ENCODE peak calls at places on chromosome 2, in four cellular contexts. T is AG09309, E is PC-9, Y is kidney. N is an unnamed sample.

GRCh38 chr2:41937464-41937861 is 110.4 kb upstream of the PKDCC start:
- DNase-seq in T (no peak), E (no peak), Y (no peak), N (no peak)

GRCh38 chr2:216017365-216017764 is 4.0 kb upstream of the MREG start:
- DNase-seq in T (no peak), E (peak), Y (no peak), N (no peak)

GRCh38 chr2:227630322-227630721 is 13.0 kb downstream of the SCYGR4 start:
- DNase-seq in T (no peak), E (no peak), Y (no peak), N (no peak)

GRCh38 chr2:203678971-203679370 is 27.5 kb upstream of the CD28 start:
- DNase-seq in T (no peak), E (no peak), Y (no peak), N (no peak)

GRCh38 chr2:583666-584065 is 93.5 kb downstream of the TMEM18 start:
- DNase-seq in T (no peak), E (no peak), Y (no peak), N (no peak)

GRCh38 chr2:240811346-240812300 is 8.4 kb downstream of the KIF1A start:
- DNase-seq in T (no peak), E (no peak), Y (peak), N (no peak)

GRCh38 chr2:99545622-99546021 is 55.8 kb upstream of the REV1 start:
- DNase-seq in T (no peak), E (no peak), Y (no peak), N (no peak)

GRCh38 chr2:12980817-12981216 is 264.1 kb downstream of the TRIB2 start:
- DNase-seq in T (no peak), E (no peak), Y (no peak), N (no peak)

GRCh38 chr2:36807223-36807886 is 110.8 kb downstream of the VIT start:
- DNase-seq in T (no peak), E (no peak), Y (no peak), N (no peak)

GRCh38 chr2:72011791-72012190 is 135.9 kb downstream of the CYP26B1 start:
- DNase-seq in T (no peak), E (no peak), Y (no peak), N (no peak)

GRCh38 chr2:60549250-60550150 is 4.0 kb downstream of the BCL11A start:
- DNase-seq in T (no peak), E (no peak), Y (peak), N (no peak)

GRCh38 chr2:15385184-15385583 is 175.9 kb downstream of the NBAS start:
- DNase-seq in T (no peak), E (no peak), Y (no peak), N (no peak)

GRCh38 chr2:109218087-109218791 is 89.2 kb downstream of the SH3RF3 start:
- DNase-seq in T (no peak), E (no peak), Y (no peak), N (no peak)

GRCh38 chr2:47339745-47340541 is 63.0 kb upstream of the MSH2 start:
- DNase-seq in T (no peak), E (peak), Y (peak), N (no peak)

GRCh38 chr2:3179208-3179607 is 198.4 kb downstream of the EIPR1 start:
- DNase-seq in T (no peak), E (no peak), Y (no peak), N (no peak)
- TF ChIP-seq CTCF in T (no peak), E (peak), Y (no peak), N (peak)

GRCh38 chr2:19362094-19362649 is 3.7 kb upstream of the OSR1 start:
- DNase-seq in T (no peak), E (peak), Y (no peak), N (no peak)

GRCh38 chr2:19365126-19365525 is 6.7 kb upstream of the OSR1 start:
- DNase-seq in T (no peak), E (no peak), Y (no peak), N (no peak)

GRCh38 chr2:19362652-19363473 is 4.4 kb upstream of the OSR1 start:
- DNase-seq in T (peak), E (peak), Y (peak), N (peak)

GRCh38 chr2:19364014-19364413 is 5.6 kb upstream of the OSR1 start:
- DNase-seq in T (no peak), E (no peak), Y (no peak), N (no peak)

GRCh38 chr2:19363474-19363778 is 5.0 kb upstream of the OSR1 start:
- DNase-seq in T (no peak), E (no peak), Y (peak), N (no peak)
- H3K4me3 ChIP-seq in T (peak), E (no peak), Y (peak), N (peak)

GRCh38 chr2:120288016-120288373 is 35.3 kb downstream of the RALB start:
- DNase-seq in T (no peak), E (no peak), Y (no peak), N (no peak)

GRCh38 chr2:120287183-120288015 is 34.7 kb downstream of the RALB start:
- DNase-seq in T (peak), E (peak), Y (no peak), N (peak)

GRCh38 chr2:120290737-120291136 is 38.1 kb downstream of the RALB start:
- DNase-seq in T (no peak), E (no peak), Y (no peak), N (no peak)

GRCh38 chr2:120291464-120292311 is 39.0 kb downstream of the RALB start:
- DNase-seq in T (no peak), E (peak), Y (no peak), N (no peak)

GRCh38 chr2:120289221-120289906 is 36.7 kb downstream of the RALB start:
- DNase-seq in T (no peak), E (no peak), Y (no peak), N (no peak)
- TF ChIP-seq CTCF in T (no peak), E (no peak), Y (no peak), N (no peak)

DNA sequence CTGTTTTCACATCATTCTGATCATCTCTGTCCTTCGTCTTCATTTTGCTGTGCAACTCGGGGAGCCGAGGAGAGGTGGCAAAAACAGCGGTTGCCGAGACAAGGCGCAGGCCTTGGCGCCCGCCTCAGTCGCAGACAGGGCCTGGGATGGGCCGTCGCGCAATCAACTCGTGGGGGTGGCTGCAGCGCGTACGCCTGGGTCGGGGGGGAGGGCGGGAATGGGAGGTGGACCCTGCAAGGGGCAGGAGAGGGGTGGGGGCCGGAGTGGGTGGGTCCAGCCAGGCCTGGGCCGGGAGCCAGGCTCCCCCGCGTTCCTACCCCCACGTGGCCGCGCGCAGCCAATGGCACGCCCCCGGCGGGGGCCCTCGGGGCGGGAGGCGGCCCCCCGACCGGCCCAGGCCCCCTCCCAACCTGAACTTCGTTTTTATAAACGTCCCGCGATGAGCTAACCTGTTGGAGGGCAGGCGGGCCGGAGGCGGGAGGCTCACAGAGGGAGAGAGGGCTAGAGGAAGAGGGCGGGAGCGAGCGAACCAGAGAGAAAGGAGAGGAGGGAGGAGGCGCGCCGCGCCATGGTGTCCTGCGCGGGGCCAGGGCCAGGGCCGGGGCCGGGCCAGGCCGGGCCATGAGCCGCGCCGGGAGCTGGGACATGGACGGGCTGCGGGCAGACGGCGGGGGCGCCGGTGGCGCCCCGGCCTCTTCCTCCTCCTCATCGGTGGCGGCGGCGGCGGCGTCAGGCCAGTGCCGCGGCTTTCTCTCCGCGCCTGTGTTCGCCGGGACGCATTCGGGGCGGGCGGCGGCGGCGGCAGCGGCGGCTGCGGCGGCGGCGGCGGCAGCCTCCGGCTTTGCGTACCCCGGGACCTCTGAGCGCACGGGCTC is at the start of gene HOXD13:
- DNase-seq in T (no peak), E (no peak), Y (peak), N (no peak)
- H3K4me3 ChIP-seq in T (peak), E (no peak), Y (no peak), N (peak)

DNA sequence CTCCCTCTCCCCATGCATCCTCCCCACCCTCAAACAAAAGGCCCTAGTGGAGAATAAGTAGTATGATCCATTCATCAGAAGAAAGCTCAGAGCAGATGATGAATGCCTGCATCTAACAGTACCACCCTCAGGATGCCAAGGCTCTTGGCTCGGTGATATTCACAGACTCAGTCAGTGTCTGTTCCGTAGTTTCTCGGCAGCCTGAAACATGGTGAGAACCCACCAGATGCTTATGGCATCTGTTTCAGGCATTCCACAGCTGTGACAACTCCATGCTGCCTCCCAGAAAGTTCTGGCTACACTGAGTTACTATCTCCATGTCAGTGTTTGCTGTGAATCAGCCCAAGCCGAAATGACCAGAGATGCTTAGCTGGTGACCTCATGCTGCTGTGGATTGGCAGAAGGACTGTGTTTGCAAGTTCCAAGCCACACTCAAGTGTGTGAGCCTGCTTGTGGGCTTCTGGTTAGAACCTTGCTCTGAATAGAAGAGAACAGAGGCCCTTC is 83.9 kb downstream of the WDSUB1 start:
- DNase-seq in T (peak), E (no peak), Y (no peak), N (peak)
- TF ChIP-seq CTCF in T (peak), E (no peak), Y (no peak), N (no peak)

N was measured in HFF-Myc.